ENCODE peak calls at places on chromosomes 5 and 9, in nine cellular contexts. One of them, this sample, is unnamed. For H3K9me3, the result is how much of the 10 kb centered on the place peaks cover.

GRCh38 chr9:7756088-7756487 is 43.5 kb downstream of the DMAC1 start:
- DNase-seq in ovary: no peak
- DNase-seq in suprapubic skin: no peak
- DNase-seq in transverse colon: no peak
- DNase-seq in CD4-positive, CD25-positive, alpha-beta regulatory T cell: peak
- DNase-seq in CD8-positive, alpha-beta T cell: no peak
- DNase-seq in upper lobe of right lung: no peak
- DNase-seq in breast epithelium: no peak
- DNase-seq in GM23248: no peak
- DNase-seq in this sample: no peak

GRCh38 chr5:172713113-172713808 is 57.7 kb downstream of the DUSP1 start:
- DNase-seq in ovary: peak
- DNase-seq in suprapubic skin: no peak
- DNase-seq in transverse colon: peak
- DNase-seq in CD4-positive, CD25-positive, alpha-beta regulatory T cell: peak
- DNase-seq in CD8-positive, alpha-beta T cell: peak
- DNase-seq in upper lobe of right lung: peak
- DNase-seq in breast epithelium: no peak
- DNase-seq in GM23248: peak
- DNase-seq in this sample: no peak

GRCh38 chr5:160460377-160461049 is 38.9 kb downstream of the PTTG1 start:
- DNase-seq in ovary: no peak
- DNase-seq in suprapubic skin: no peak
- DNase-seq in transverse colon: no peak
- DNase-seq in CD4-positive, CD25-positive, alpha-beta regulatory T cell: no peak
- DNase-seq in CD8-positive, alpha-beta T cell: no peak
- DNase-seq in upper lobe of right lung: no peak
- DNase-seq in breast epithelium: no peak
- DNase-seq in GM23248: peak
- DNase-seq in this sample: no peak

GRCh38 chr5:120160120-120160895 is 303.8 kb upstream of the PRR16 start:
- DNase-seq in ovary: no peak
- DNase-seq in suprapubic skin: no peak
- DNase-seq in transverse colon: no peak
- DNase-seq in CD4-positive, CD25-positive, alpha-beta regulatory T cell: no peak
- DNase-seq in CD8-positive, alpha-beta T cell: no peak
- DNase-seq in upper lobe of right lung: no peak
- DNase-seq in breast epithelium: no peak
- DNase-seq in GM23248: peak
- DNase-seq in this sample: no peak

GRCh38 chr5:64019746-64020145 is 57.5 kb upstream of the HTR1A start:
- DNase-seq in ovary: no peak
- DNase-seq in suprapubic skin: no peak
- DNase-seq in transverse colon: no peak
- DNase-seq in CD4-positive, CD25-positive, alpha-beta regulatory T cell: no peak
- DNase-seq in CD8-positive, alpha-beta T cell: no peak
- DNase-seq in upper lobe of right lung: no peak
- DNase-seq in breast epithelium: no peak
- DNase-seq in GM23248: no peak
- DNase-seq in this sample: no peak

GRCh38 chr5:96563816-96564215 is 98.4 kb upstream of the CAST start:
- DNase-seq in ovary: no peak
- DNase-seq in suprapubic skin: no peak
- DNase-seq in transverse colon: no peak
- DNase-seq in CD4-positive, CD25-positive, alpha-beta regulatory T cell: no peak
- DNase-seq in CD8-positive, alpha-beta T cell: no peak
- DNase-seq in upper lobe of right lung: no peak
- DNase-seq in breast epithelium: no peak
- DNase-seq in GM23248: no peak
- DNase-seq in this sample: no peak

GRCh38 chr5:84017704-84018240 is 297.1 kb upstream of the HAPLN1 start:
- DNase-seq in ovary: no peak
- DNase-seq in suprapubic skin: no peak
- DNase-seq in transverse colon: no peak
- DNase-seq in CD4-positive, CD25-positive, alpha-beta regulatory T cell: no peak
- DNase-seq in CD8-positive, alpha-beta T cell: no peak
- DNase-seq in upper lobe of right lung: no peak
- DNase-seq in breast epithelium: no peak
- DNase-seq in GM23248: peak
- DNase-seq in this sample: no peak

GRCh38 chr9:135216236-135216635 is 128.8 kb downstream of the OLFM1 start:
- DNase-seq in ovary: no peak
- DNase-seq in suprapubic skin: peak
- DNase-seq in transverse colon: no peak
- DNase-seq in CD4-positive, CD25-positive, alpha-beta regulatory T cell: no peak
- DNase-seq in CD8-positive, alpha-beta T cell: no peak
- DNase-seq in upper lobe of right lung: peak
- DNase-seq in breast epithelium: no peak
- DNase-seq in GM23248: no peak
- DNase-seq in this sample: no peak

GRCh38 chr5:174235993-174236528 is 190.6 kb downstream of the NSG2 start:
- DNase-seq in ovary: no peak
- DNase-seq in suprapubic skin: no peak
- DNase-seq in transverse colon: no peak
- DNase-seq in CD4-positive, CD25-positive, alpha-beta regulatory T cell: no peak
- DNase-seq in CD8-positive, alpha-beta T cell: no peak
- DNase-seq in upper lobe of right lung: no peak
- DNase-seq in breast epithelium: no peak
- DNase-seq in GM23248: no peak
- DNase-seq in this sample: no peak

GRCh38 chr5:96023518-96023917 is 61.9 kb upstream of the ELL2 start:
- DNase-seq in ovary: no peak
- DNase-seq in suprapubic skin: no peak
- DNase-seq in transverse colon: no peak
- DNase-seq in CD4-positive, CD25-positive, alpha-beta regulatory T cell: no peak
- DNase-seq in CD8-positive, alpha-beta T cell: no peak
- DNase-seq in upper lobe of right lung: no peak
- DNase-seq in breast epithelium: no peak
- DNase-seq in GM23248: peak
- DNase-seq in this sample: no peak

GRCh38 chr9:120477534-120478001 is 102.4 kb downstream of the CDK5RAP2 start:
- DNase-seq in ovary: peak
- DNase-seq in suprapubic skin: no peak
- DNase-seq in transverse colon: peak
- DNase-seq in CD4-positive, CD25-positive, alpha-beta regulatory T cell: peak
- DNase-seq in CD8-positive, alpha-beta T cell: no peak
- DNase-seq in upper lobe of right lung: no peak
- DNase-seq in breast epithelium: no peak
- DNase-seq in GM23248: peak
- DNase-seq in this sample: peak

GRCh38 chr5:11897831-11898230 is 6.4 kb downstream of the CTNND2 start:
- DNase-seq in ovary: no peak
- DNase-seq in suprapubic skin: no peak
- DNase-seq in transverse colon: no peak
- DNase-seq in CD4-positive, CD25-positive, alpha-beta regulatory T cell: no peak
- DNase-seq in CD8-positive, alpha-beta T cell: no peak
- DNase-seq in upper lobe of right lung: no peak
- DNase-seq in breast epithelium: no peak
- DNase-seq in GM23248: no peak
- DNase-seq in this sample: no peak

GRCh38 chr5:142869883-142870282 is 99.7 kb downstream of the ARHGAP26 start:
- DNase-seq in ovary: no peak
- DNase-seq in suprapubic skin: no peak
- DNase-seq in transverse colon: peak
- DNase-seq in CD4-positive, CD25-positive, alpha-beta regulatory T cell: no peak
- DNase-seq in CD8-positive, alpha-beta T cell: no peak
- DNase-seq in upper lobe of right lung: no peak
- DNase-seq in breast epithelium: no peak
- DNase-seq in GM23248: no peak
- DNase-seq in this sample: peak

GRCh38 chr9:90766736-90767135 is 34.9 kb upstream of the SYK start:
- DNase-seq in ovary: no peak
- DNase-seq in suprapubic skin: no peak
- DNase-seq in transverse colon: no peak
- DNase-seq in CD4-positive, CD25-positive, alpha-beta regulatory T cell: no peak
- DNase-seq in CD8-positive, alpha-beta T cell: no peak
- DNase-seq in upper lobe of right lung: no peak
- DNase-seq in breast epithelium: no peak
- DNase-seq in GM23248: no peak
- DNase-seq in this sample: peak
- H3K9me3 ChIP-seq in ovary: under half
- H3K9me3 ChIP-seq in suprapubic skin: under half
- H3K9me3 ChIP-seq in transverse colon: under half
- H3K9me3 ChIP-seq in CD4-positive, CD25-positive, alpha-beta regulatory T cell: under half
- H3K9me3 ChIP-seq in CD8-positive, alpha-beta T cell: under half
- H3K9me3 ChIP-seq in upper lobe of right lung: under half
- H3K9me3 ChIP-seq in breast epithelium: under half
- H3K9me3 ChIP-seq in GM23248: under half
- H3K9me3 ChIP-seq in this sample: under half

DNA sequence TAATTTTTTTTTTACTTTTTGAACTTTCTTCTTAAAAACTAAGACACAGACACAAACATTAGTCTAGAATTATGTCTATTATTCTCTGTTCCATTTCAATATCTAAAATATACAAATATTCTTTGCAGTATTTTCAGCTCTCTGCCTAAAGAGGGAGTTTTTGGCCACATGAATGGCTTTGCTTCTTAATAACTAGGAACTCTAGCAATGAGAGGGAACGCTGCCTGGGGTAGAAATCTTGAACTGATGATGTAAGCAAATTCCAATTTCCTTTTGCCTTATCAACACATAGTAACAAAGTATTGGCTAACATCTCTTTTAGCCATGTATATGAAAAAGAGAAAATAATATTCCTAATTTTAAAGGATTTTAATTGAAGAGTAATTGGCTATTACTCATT is 51.9 kb downstream of the SLC25A46 start:
- DNase-seq in ovary: no peak
- DNase-seq in suprapubic skin: no peak
- DNase-seq in transverse colon: no peak
- DNase-seq in CD4-positive, CD25-positive, alpha-beta regulatory T cell: no peak
- DNase-seq in CD8-positive, alpha-beta T cell: no peak
- DNase-seq in upper lobe of right lung: no peak
- DNase-seq in breast epithelium: no peak
- DNase-seq in GM23248: peak
- DNase-seq in this sample: no peak
- H3K27ac ChIP-seq in ovary: no peak
- H3K27ac ChIP-seq in suprapubic skin: no peak
- H3K27ac ChIP-seq in transverse colon: no peak
- H3K27ac ChIP-seq in CD4-positive, CD25-positive, alpha-beta regulatory T cell: no peak
- H3K27ac ChIP-seq in CD8-positive, alpha-beta T cell: no peak
- H3K27ac ChIP-seq in upper lobe of right lung: no peak
- H3K27ac ChIP-seq in breast epithelium: no peak
- H3K27ac ChIP-seq in GM23248: no peak
- H3K27ac ChIP-seq in this sample: no peak

GRCh38 chr5:77832166-77832770 is 56.1 kb upstream of the TBCA start:
- DNase-seq in ovary: no peak
- DNase-seq in suprapubic skin: no peak
- DNase-seq in transverse colon: no peak
- DNase-seq in CD4-positive, CD25-positive, alpha-beta regulatory T cell: no peak
- DNase-seq in CD8-positive, alpha-beta T cell: no peak
- DNase-seq in upper lobe of right lung: no peak
- DNase-seq in breast epithelium: no peak
- DNase-seq in GM23248: no peak
- DNase-seq in this sample: no peak

GRCh38 chr5:77828445-77828844 is 52.3 kb upstream of the TBCA start:
- DNase-seq in ovary: no peak
- DNase-seq in suprapubic skin: no peak
- DNase-seq in transverse colon: no peak
- DNase-seq in CD4-positive, CD25-positive, alpha-beta regulatory T cell: no peak
- DNase-seq in CD8-positive, alpha-beta T cell: no peak
- DNase-seq in upper lobe of right lung: no peak
- DNase-seq in breast epithelium: no peak
- DNase-seq in GM23248: peak
- DNase-seq in this sample: no peak

DNA sequence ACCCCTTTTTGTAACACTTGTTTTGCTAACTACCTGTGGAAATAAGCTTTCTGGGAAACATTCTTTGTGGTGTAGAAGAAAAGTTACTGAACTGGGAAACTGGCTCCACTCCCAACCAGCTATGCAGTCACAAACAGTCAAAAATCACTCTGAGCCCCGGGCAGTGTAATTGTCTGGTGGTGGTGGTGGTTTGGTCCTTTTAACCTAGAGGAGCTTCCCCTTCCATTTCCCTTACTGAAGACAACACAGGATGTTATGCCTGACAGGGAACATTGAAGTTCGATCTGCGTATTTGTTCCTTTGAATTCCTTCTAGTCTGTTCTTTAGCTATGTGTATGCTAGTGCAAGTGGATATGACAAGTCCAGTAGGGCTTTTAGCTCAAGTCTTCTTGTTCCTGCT is 56.8 kb upstream of the TBCA start:
- DNase-seq in ovary: no peak
- DNase-seq in suprapubic skin: no peak
- DNase-seq in transverse colon: no peak
- DNase-seq in CD4-positive, CD25-positive, alpha-beta regulatory T cell: no peak
- DNase-seq in CD8-positive, alpha-beta T cell: no peak
- DNase-seq in upper lobe of right lung: no peak
- DNase-seq in breast epithelium: no peak
- DNase-seq in GM23248: no peak
- DNase-seq in this sample: no peak
- H3K9me3 ChIP-seq in ovary: under half
- H3K9me3 ChIP-seq in suprapubic skin: under half
- H3K9me3 ChIP-seq in transverse colon: under half
- H3K9me3 ChIP-seq in CD4-positive, CD25-positive, alpha-beta regulatory T cell: under half
- H3K9me3 ChIP-seq in CD8-positive, alpha-beta T cell: under half
- H3K9me3 ChIP-seq in upper lobe of right lung: under half
- H3K9me3 ChIP-seq in breast epithelium: under half
- H3K9me3 ChIP-seq in GM23248: under half
- H3K9me3 ChIP-seq in this sample: under half

GRCh38 chr5:68265347-68265746 is 49.8 kb downstream of the PIK3R1 start:
- DNase-seq in ovary: no peak
- DNase-seq in suprapubic skin: no peak
- DNase-seq in transverse colon: no peak
- DNase-seq in CD4-positive, CD25-positive, alpha-beta regulatory T cell: no peak
- DNase-seq in CD8-positive, alpha-beta T cell: no peak
- DNase-seq in upper lobe of right lung: no peak
- DNase-seq in breast epithelium: no peak
- DNase-seq in GM23248: no peak
- DNase-seq in this sample: no peak

GRCh38 chr5:68268363-68269130 is 53.0 kb downstream of the PIK3R1 start:
- DNase-seq in ovary: no peak
- DNase-seq in suprapubic skin: no peak
- DNase-seq in transverse colon: no peak
- DNase-seq in CD4-positive, CD25-positive, alpha-beta regulatory T cell: no peak
- DNase-seq in CD8-positive, alpha-beta T cell: no peak
- DNase-seq in upper lobe of right lung: no peak
- DNase-seq in breast epithelium: no peak
- DNase-seq in GM23248: no peak
- DNase-seq in this sample: no peak

GRCh38 chr5:68266457-68266856 is 50.9 kb downstream of the PIK3R1 start:
- DNase-seq in ovary: no peak
- DNase-seq in suprapubic skin: no peak
- DNase-seq in transverse colon: no peak
- DNase-seq in CD4-positive, CD25-positive, alpha-beta regulatory T cell: no peak
- DNase-seq in CD8-positive, alpha-beta T cell: no peak
- DNase-seq in upper lobe of right lung: no peak
- DNase-seq in breast epithelium: no peak
- DNase-seq in GM23248: no peak
- DNase-seq in this sample: no peak

GRCh38 chr5:68265822-68266395 is 50.4 kb downstream of the PIK3R1 start:
- DNase-seq in ovary: no peak
- DNase-seq in suprapubic skin: no peak
- DNase-seq in transverse colon: no peak
- DNase-seq in CD4-positive, CD25-positive, alpha-beta regulatory T cell: no peak
- DNase-seq in CD8-positive, alpha-beta T cell: no peak
- DNase-seq in upper lobe of right lung: no peak
- DNase-seq in breast epithelium: no peak
- DNase-seq in GM23248: peak
- DNase-seq in this sample: no peak

DNA sequence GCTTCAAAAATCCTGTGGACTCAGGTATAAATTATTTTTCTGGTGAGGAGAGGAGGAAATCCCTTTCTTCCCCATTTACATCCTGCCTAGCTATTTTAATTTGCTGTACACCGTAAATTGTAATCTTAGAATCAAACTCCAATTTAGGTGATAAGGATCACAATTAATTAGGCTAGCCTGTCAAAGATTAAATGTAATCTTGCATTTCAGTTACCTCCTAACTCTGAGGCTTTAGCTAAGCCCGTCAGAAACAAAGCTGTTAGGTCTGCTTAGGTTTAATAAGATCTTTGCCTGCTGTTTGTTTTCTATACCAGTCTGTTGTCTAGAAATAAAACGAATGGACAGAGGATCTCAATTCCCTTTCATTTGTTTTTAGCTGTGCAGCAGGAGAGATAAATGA is 51.5 kb downstream of the PIK3R1 start:
- DNase-seq in ovary: no peak
- DNase-seq in suprapubic skin: no peak
- DNase-seq in transverse colon: no peak
- DNase-seq in CD4-positive, CD25-positive, alpha-beta regulatory T cell: no peak
- DNase-seq in CD8-positive, alpha-beta T cell: no peak
- DNase-seq in upper lobe of right lung: no peak
- DNase-seq in breast epithelium: no peak
- DNase-seq in GM23248: no peak
- DNase-seq in this sample: no peak
- H3K27ac ChIP-seq in ovary: no peak
- H3K27ac ChIP-seq in suprapubic skin: peak
- H3K27ac ChIP-seq in transverse colon: peak
- H3K27ac ChIP-seq in CD4-positive, CD25-positive, alpha-beta regulatory T cell: peak
- H3K27ac ChIP-seq in CD8-positive, alpha-beta T cell: no peak
- H3K27ac ChIP-seq in upper lobe of right lung: peak
- H3K27ac ChIP-seq in breast epithelium: peak
- H3K27ac ChIP-seq in GM23248: no peak
- H3K27ac ChIP-seq in this sample: no peak